ENCODE peak calls at places on chromosomes 12 and 14, in six cellular contexts. K, X, Q, M, F and G are unnamed samples.

GRCh38 chr12:13173537-13173936 is 23.0 kb upstream of the EMP1 start:
- DNase-seq in K (no peak), X (peak), Q (peak), M (no peak), F (peak), G (peak)

GRCh38 chr12:19575307-19576243 is 136.3 kb downstream of the AEBP2 start:
- DNase-seq in K (no peak), X (peak), Q (no peak), M (no peak), F (no peak), G (peak)

GRCh38 chr14:53515264-53515663 is 362.1 kb upstream of the DDHD1 start:
- DNase-seq in K (no peak), X (no peak), Q (no peak), M (no peak), F (no peak), G (no peak)

GRCh38 chr12:15662303-15662980 is 126.7 kb downstream of the EPS8 start:
- DNase-seq in K (no peak), X (no peak), Q (no peak), M (peak), F (no peak), G (peak)

GRCh38 chr12:48977290-48978281 is 536 bp upstream of the WNT1 start:
- DNase-seq in K (peak), X (peak), Q (peak), M (peak), F (peak), G (no peak)

GRCh38 chr12:58648151-58648550 is 272.2 kb downstream of the LRIG3 start:
- DNase-seq in K (no peak), X (no peak), Q (no peak), M (no peak), F (no peak), G (no peak)

GRCh38 chr14:71398450-71398849 is 491.2 kb downstream of the PCNX1 start:
- DNase-seq in K (no peak), X (no peak), Q (no peak), M (no peak), F (no peak), G (no peak)

GRCh38 chr14:34826661-34827060 is 48.5 kb downstream of the BAZ1A start:
- DNase-seq in K (no peak), X (no peak), Q (no peak), M (no peak), F (no peak), G (no peak)

GRCh38 chr12:39402922-39403321 is 40.0 kb downstream of the KIF21A start:
- DNase-seq in K (no peak), X (no peak), Q (no peak), M (no peak), F (no peak), G (no peak)

GRCh38 chr12:32947203-32947795 is 50.7 kb upstream of the PKP2 start:
- DNase-seq in K (no peak), X (no peak), Q (no peak), M (peak), F (peak), G (peak)

GRCh38 chr14:57495409-57495808 is 1.8 kb upstream of the CCDC198 start:
- DNase-seq in K (no peak), X (no peak), Q (no peak), M (no peak), F (no peak), G (no peak)

GRCh38 chr14:38248629-38249028 is 7.3 kb downstream of the CLEC14A start:
- DNase-seq in K (no peak), X (no peak), Q (no peak), M (no peak), F (no peak), G (no peak)

GRCh38 chr14:90382491-90383125 is 14.2 kb upstream of the CALM1 start:
- DNase-seq in K (peak), X (peak), Q (peak), M (peak), F (peak), G (peak)

GRCh38 chr14:20327005-20327869 is 5.8 kb downstream of the CCNB1IP1 start:
- DNase-seq in K (no peak), X (no peak), Q (no peak), M (peak), F (peak), G (peak)

GRCh38 chr12:103665971-103666370 is 78.9 kb downstream of the STAB2 start:
- DNase-seq in K (no peak), X (no peak), Q (no peak), M (no peak), F (no peak), G (no peak)

GRCh38 chr12:124567035-124567672 is at the start of gene NCOR2:
- DNase-seq in K (peak), X (peak), Q (no peak), M (no peak), F (peak), G (no peak)

GRCh38 chr12:89947437-89948265 is 239.0 kb upstream of the ATP2B1 start:
- DNase-seq in K (no peak), X (no peak), Q (no peak), M (peak), F (no peak), G (no peak)

GRCh38 chr12:18552829-18553228 is 185.0 kb downstream of the PLCZ1 start:
- DNase-seq in K (no peak), X (no peak), Q (no peak), M (no peak), F (no peak), G (no peak)

GRCh38 chr12:62247646-62248045 is 12.6 kb upstream of the USP15 start:
- DNase-seq in K (no peak), X (no peak), Q (no peak), M (no peak), F (no peak), G (no peak)

GRCh38 chr12:111788178-111788654 is 21.5 kb downstream of the ALDH2 start:
- DNase-seq in K (peak), X (no peak), Q (no peak), M (no peak), F (peak), G (no peak)

GRCh38 chr12:23585782-23586163 is 363.7 kb downstream of the SOX5 start:
- DNase-seq in K (no peak), X (no peak), Q (no peak), M (no peak), F (no peak), G (no peak)

GRCh38 chr14:69266572-69267345 is 6.8 kb downstream of the GALNT16 start:
- DNase-seq in K (no peak), X (no peak), Q (no peak), M (no peak), F (no peak), G (no peak)

GRCh38 chr14:61994589-61994988 is 232.4 kb downstream of the SNAPC1 start:
- DNase-seq in K (no peak), X (no peak), Q (no peak), M (no peak), F (no peak), G (no peak)

DNA sequence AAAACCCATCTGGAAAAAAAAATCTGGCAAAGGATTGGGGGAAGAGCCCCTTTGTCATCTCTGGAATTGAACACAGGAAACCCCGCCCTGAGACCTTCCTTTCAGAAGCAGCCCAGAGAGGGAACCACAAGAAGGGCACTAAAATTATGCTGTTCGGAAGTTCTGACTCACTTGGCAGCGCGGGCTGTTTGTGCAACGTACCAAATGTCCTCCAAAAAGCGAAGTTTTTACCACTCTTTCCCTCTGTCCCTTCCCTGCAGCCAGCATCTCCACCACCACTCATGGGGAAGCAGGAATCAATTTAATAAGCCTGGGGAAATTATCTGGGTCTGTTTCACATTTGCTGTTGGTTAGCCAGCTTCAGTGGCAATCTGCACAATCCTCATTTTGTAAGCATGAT is 3.2 kb upstream of the SYNE3 start:
- DNase-seq in K (peak), X (peak), Q (peak), M (no peak), F (peak), G (peak)
- TF ChIP-seq POLR2A in K (no peak), X (no peak), Q (no peak), M (no peak), F (peak), G (no peak)

GRCh38 chr12:30795660-30796507 is 41.1 kb upstream of the CAPRIN2 start:
- DNase-seq in K (peak), X (peak), Q (peak), M (peak), F (peak), G (peak)
- TF ChIP-seq POLR2A in K (no peak), X (no peak), Q (no peak), M (peak), F (peak), G (peak)

DNA sequence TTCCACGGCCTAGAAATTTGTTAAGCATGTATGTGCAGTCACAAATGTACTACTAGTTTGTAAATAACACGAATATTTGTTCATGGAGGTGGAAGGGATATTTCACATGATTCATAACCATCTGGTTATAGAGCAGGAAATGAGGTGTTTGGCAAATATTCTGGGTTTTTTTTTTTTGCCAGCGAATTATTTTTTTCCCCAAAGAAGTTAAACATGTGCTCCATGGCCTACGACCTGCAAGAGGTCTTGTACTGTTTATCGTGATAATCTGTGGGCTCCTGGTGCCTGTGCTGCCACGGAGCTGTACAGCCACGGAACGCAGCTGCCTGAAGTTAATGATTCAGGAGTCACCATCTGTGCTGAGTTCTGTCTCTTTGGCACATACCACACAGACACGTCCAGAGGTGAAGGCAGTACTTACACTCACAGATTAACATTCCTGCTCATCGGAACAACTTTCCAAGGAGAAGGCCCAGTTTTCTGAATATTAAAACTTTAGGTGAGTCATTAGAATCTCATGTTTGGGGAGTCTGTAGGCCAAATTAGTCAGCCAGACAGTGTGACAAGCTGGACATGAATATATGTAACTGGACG is 156.3 kb downstream of the TMX1 start:
- DNase-seq in K (peak), X (no peak), Q (no peak), M (peak), F (no peak), G (no peak)
- TF ChIP-seq POLR2A in K (no peak), X (no peak), Q (no peak), M (no peak), F (no peak), G (no peak)

GRCh38 chr12:104718581-104718980 is 239.5 kb downstream of the SLC41A2 start:
- DNase-seq in K (no peak), X (no peak), Q (no peak), M (no peak), F (no peak), G (no peak)

GRCh38 chr12:104721065-104721458 is 237.0 kb downstream of the SLC41A2 start:
- DNase-seq in K (no peak), X (no peak), Q (no peak), M (no peak), F (no peak), G (no peak)

GRCh38 chr12:104719700-104720345 is 238.3 kb downstream of the SLC41A2 start:
- DNase-seq in K (no peak), X (no peak), Q (no peak), M (no peak), F (no peak), G (no peak)

GRCh38 chr12:104721944-104722343 is 236.1 kb downstream of the SLC41A2 start:
- DNase-seq in K (no peak), X (no peak), Q (no peak), M (no peak), F (no peak), G (no peak)

GRCh38 chr12:104720346-104721064 is 237.6 kb downstream of the SLC41A2 start:
- DNase-seq in K (no peak), X (no peak), Q (no peak), M (no peak), F (no peak), G (no peak)
- TF ChIP-seq POLR2A in K (no peak), X (no peak), Q (no peak), M (no peak), F (no peak), G (no peak)

GRCh38 chr12:92132282-92132681 is 13.4 kb downstream of the BTG1 start:
- DNase-seq in K (no peak), X (no peak), Q (no peak), M (no peak), F (no peak), G (no peak)

GRCh38 chr12:92136021-92136735 is 9.5 kb downstream of the BTG1 start:
- DNase-seq in K (no peak), X (no peak), Q (no peak), M (no peak), F (peak), G (no peak)

GRCh38 chr12:92134638-92135274 is 10.9 kb downstream of the BTG1 start:
- DNase-seq in K (no peak), X (no peak), Q (no peak), M (no peak), F (peak), G (no peak)

GRCh38 chr12:92133166-92133565 is 12.5 kb downstream of the BTG1 start:
- DNase-seq in K (no peak), X (no peak), Q (no peak), M (no peak), F (no peak), G (no peak)

GRCh38 chr12:92133795-92134637 is 11.6 kb downstream of the BTG1 start:
- DNase-seq in K (no peak), X (no peak), Q (no peak), M (no peak), F (peak), G (no peak)
- TF ChIP-seq POLR2A in K (no peak), X (no peak), Q (no peak), M (no peak), F (no peak), G (no peak)

GRCh38 chr14:94582199-94582750 is 1.0 kb downstream of the SERPINA5 start:
- DNase-seq in K (peak), X (no peak), Q (peak), M (no peak), F (no peak), G (no peak)
- TF ChIP-seq POLR2A in K (no peak), X (no peak), Q (no peak), M (no peak), F (no peak), G (no peak)

GRCh38 chr12:45914090-45914489 is 76.3 kb downstream of the SCAF11 start:
- DNase-seq in K (no peak), X (no peak), Q (no peak), M (no peak), F (peak), G (no peak)
- TF ChIP-seq POLR2A in K (no peak), X (no peak), Q (no peak), M (no peak), F (no peak), G (no peak)

GRCh38 chr12:64625243-64626077 is 15.2 kb downstream of the RASSF3 start:
- DNase-seq in K (no peak), X (peak), Q (no peak), M (peak), F (peak), G (peak)
- TF ChIP-seq POLR2A in K (no peak), X (no peak), Q (no peak), M (peak), F (no peak), G (no peak)